ENCODE peak calls at places on chromosomes 4 and X, in four cellular contexts. One of them, this sample, is unnamed.

GRCh38 chr4:33696586-33696985 is 2547.7 kb downstream of the ARAP2 start:
- DNase-seq in breast epithelium: no peak
- DNase-seq in tibial nerve: no peak
- DNase-seq in glutamatergic neuron: no peak
- DNase-seq in this sample: no peak

GRCh38 chr4:128837198-128837597 is 27.7 kb downstream of the JADE1 start:
- DNase-seq in breast epithelium: no peak
- DNase-seq in tibial nerve: no peak
- DNase-seq in glutamatergic neuron: no peak
- DNase-seq in this sample: no peak

GRCh38 chr4:128521634-128522253 is 234.1 kb upstream of the PGRMC2 start:
- DNase-seq in breast epithelium: no peak
- DNase-seq in tibial nerve: no peak
- DNase-seq in glutamatergic neuron: no peak
- DNase-seq in this sample: no peak

GRCh38 chrX:139832728-139833309 is 100.0 kb downstream of the ATP11C start:
- DNase-seq in breast epithelium: no peak
- DNase-seq in tibial nerve: no peak
- DNase-seq in glutamatergic neuron: no peak
- DNase-seq in this sample: no peak

GRCh38 chr4:36256398-36256828 is 12.1 kb upstream of the ARAP2 start:
- DNase-seq in breast epithelium: no peak
- DNase-seq in tibial nerve: no peak
- DNase-seq in glutamatergic neuron: peak; percentile 65
- DNase-seq in this sample: no peak

GRCh38 chr4:156686120-156686519 is 285.5 kb downstream of the PDGFC start:
- DNase-seq in breast epithelium: no peak
- DNase-seq in tibial nerve: no peak
- DNase-seq in glutamatergic neuron: no peak
- DNase-seq in this sample: no peak

GRCh38 chr4:6230827-6231662 is 30.7 kb upstream of the JAKMIP1 start:
- DNase-seq in breast epithelium: peak; percentile 25
- DNase-seq in tibial nerve: no peak
- DNase-seq in glutamatergic neuron: no peak
- DNase-seq in this sample: no peak

GRCh38 chrX:87517571-87518141 is at the start of gene KLHL4:
- DNase-seq in breast epithelium: no peak
- DNase-seq in tibial nerve: no peak
- DNase-seq in glutamatergic neuron: peak; percentile 30
- DNase-seq in this sample: no peak

GRCh38 chr4:2750719-2751605 is 5.2 kb downstream of the TNIP2 start:
- DNase-seq in breast epithelium: no peak
- DNase-seq in tibial nerve: no peak
- DNase-seq in glutamatergic neuron: no peak
- DNase-seq in this sample: no peak

GRCh38 chrX:3526749-3527148 is 180.3 kb upstream of the MXRA5 start:
- DNase-seq in breast epithelium: no peak
- DNase-seq in tibial nerve: no peak
- DNase-seq in glutamatergic neuron: no peak
- DNase-seq in this sample: no peak

GRCh38 chr4:187908731-187909130 is 86.8 kb upstream of the ZFP42 start:
- DNase-seq in breast epithelium: no peak
- DNase-seq in tibial nerve: no peak
- DNase-seq in glutamatergic neuron: no peak
- DNase-seq in this sample: no peak

GRCh38 chr4:6848717-6849305 is 60.8 kb upstream of the TBC1D14 start:
- DNase-seq in breast epithelium: no peak
- DNase-seq in tibial nerve: no peak
- DNase-seq in glutamatergic neuron: no peak
- DNase-seq in this sample: no peak

GRCh38 chrX:132818638-132819037 is 139.8 kb downstream of the HS6ST2 start:
- DNase-seq in breast epithelium: no peak
- DNase-seq in tibial nerve: no peak
- DNase-seq in glutamatergic neuron: no peak
- DNase-seq in this sample: no peak

GRCh38 chr4:76055005-76055404 is 19.1 kb upstream of the CXCL11 start:
- DNase-seq in breast epithelium: no peak
- DNase-seq in tibial nerve: no peak
- DNase-seq in glutamatergic neuron: no peak
- DNase-seq in this sample: no peak

GRCh38 chrX:154121961-154122360 is 22.1 kb upstream of the OPN1LW start:
- DNase-seq in breast epithelium: peak; percentile 51
- DNase-seq in tibial nerve: no peak
- DNase-seq in glutamatergic neuron: no peak
- DNase-seq in this sample: no peak

GRCh38 chr4:168614316-168615057 is 117.6 kb downstream of the PALLD start:
- DNase-seq in breast epithelium: no peak
- DNase-seq in tibial nerve: no peak
- DNase-seq in glutamatergic neuron: no peak
- DNase-seq in this sample: no peak

GRCh38 chrX:14398725-14399124 is 130.6 kb upstream of the GLRA2 start:
- DNase-seq in breast epithelium: no peak
- DNase-seq in tibial nerve: no peak
- DNase-seq in glutamatergic neuron: no peak
- DNase-seq in this sample: no peak

GRCh38 chr4:84708406-84709135 is 125.6 kb downstream of the CDS1 start:
- DNase-seq in breast epithelium: no peak
- DNase-seq in tibial nerve: no peak
- DNase-seq in glutamatergic neuron: no peak
- DNase-seq in this sample: no peak

GRCh38 chr4:123352966-123353365 is 43.6 kb upstream of the SPRY1 start:
- DNase-seq in breast epithelium: no peak
- DNase-seq in tibial nerve: no peak
- DNase-seq in glutamatergic neuron: no peak
- DNase-seq in this sample: no peak

GRCh38 chr4:8690216-8690786 is 97.7 kb downstream of the CPZ start:
- DNase-seq in breast epithelium: peak; percentile 33
- DNase-seq in tibial nerve: no peak
- DNase-seq in glutamatergic neuron: no peak
- DNase-seq in this sample: no peak

GRCh38 chr4:139540637-139541036 is 15.4 kb downstream of the SETD7 start:
- DNase-seq in breast epithelium: no peak
- DNase-seq in tibial nerve: no peak
- DNase-seq in glutamatergic neuron: no peak
- DNase-seq in this sample: no peak

GRCh38 chr4:123632646-123633045 is 236.1 kb downstream of the SPRY1 start:
- DNase-seq in breast epithelium: no peak
- DNase-seq in tibial nerve: no peak
- DNase-seq in glutamatergic neuron: no peak
- DNase-seq in this sample: no peak

GRCh38 chr4:106607566-106607965 is 239.0 kb upstream of the GIMD1 start:
- DNase-seq in breast epithelium: no peak
- DNase-seq in tibial nerve: no peak
- DNase-seq in glutamatergic neuron: no peak
- DNase-seq in this sample: no peak

GRCh38 chr4:76208005-76208765 is 5.4 kb downstream of the SCARB2 start:
- DNase-seq in breast epithelium: peak; percentile 63
- DNase-seq in tibial nerve: peak; percentile 71
- DNase-seq in glutamatergic neuron: no peak
- DNase-seq in this sample: no peak

GRCh38 chr4:86346320-86346719 is 13.5 kb downstream of the MAPK10 start:
- DNase-seq in breast epithelium: no peak
- DNase-seq in tibial nerve: no peak
- DNase-seq in glutamatergic neuron: no peak
- DNase-seq in this sample: no peak

GRCh38 chrX:35728481-35728880 is 69.7 kb upstream of the MAGEB16 start:
- DNase-seq in breast epithelium: no peak
- DNase-seq in tibial nerve: no peak
- DNase-seq in glutamatergic neuron: no peak
- DNase-seq in this sample: no peak

GRCh38 chr4:82984459-82984858 is 26.2 kb downstream of the LIN54 start:
- DNase-seq in breast epithelium: no peak
- DNase-seq in tibial nerve: no peak
- DNase-seq in glutamatergic neuron: no peak
- DNase-seq in this sample: no peak

GRCh38 chr4:9971711-9972110 is 49.6 kb downstream of the SLC2A9 start:
- DNase-seq in breast epithelium: no peak
- DNase-seq in tibial nerve: no peak
- DNase-seq in glutamatergic neuron: no peak
- DNase-seq in this sample: no peak

GRCh38 chrX:18877472-18877871 is 106.4 kb downstream of the PHKA2 start:
- DNase-seq in breast epithelium: no peak
- DNase-seq in tibial nerve: no peak
- DNase-seq in glutamatergic neuron: no peak
- DNase-seq in this sample: no peak

GRCh38 chr4:52244103-52244772 is 193.1 kb downstream of the SPATA18 start:
- DNase-seq in breast epithelium: no peak
- DNase-seq in tibial nerve: no peak
- DNase-seq in glutamatergic neuron: no peak
- DNase-seq in this sample: no peak

GRCh38 chr4:73718375-73719373 is 21.7 kb upstream of the CXCL8 start:
- DNase-seq in breast epithelium: no peak
- DNase-seq in tibial nerve: no peak
- DNase-seq in glutamatergic neuron: no peak
- DNase-seq in this sample: no peak

GRCh38 chr4:71267244-71267643 is 71.6 kb upstream of the SLC4A4 start:
- DNase-seq in breast epithelium: no peak
- DNase-seq in tibial nerve: no peak
- DNase-seq in glutamatergic neuron: no peak
- DNase-seq in this sample: no peak

GRCh38 chr4:113979973-113980615 is 647 bp upstream of the ARSJ start:
- DNase-seq in breast epithelium: no peak
- DNase-seq in tibial nerve: no peak
- DNase-seq in glutamatergic neuron: no peak
- DNase-seq in this sample: no peak
- TF ChIP-seq CTCF in breast epithelium: no peak
- TF ChIP-seq CTCF in tibial nerve: no peak
- TF ChIP-seq CTCF in glutamatergic neuron: no peak
- TF ChIP-seq CTCF in this sample: no peak

DNA sequence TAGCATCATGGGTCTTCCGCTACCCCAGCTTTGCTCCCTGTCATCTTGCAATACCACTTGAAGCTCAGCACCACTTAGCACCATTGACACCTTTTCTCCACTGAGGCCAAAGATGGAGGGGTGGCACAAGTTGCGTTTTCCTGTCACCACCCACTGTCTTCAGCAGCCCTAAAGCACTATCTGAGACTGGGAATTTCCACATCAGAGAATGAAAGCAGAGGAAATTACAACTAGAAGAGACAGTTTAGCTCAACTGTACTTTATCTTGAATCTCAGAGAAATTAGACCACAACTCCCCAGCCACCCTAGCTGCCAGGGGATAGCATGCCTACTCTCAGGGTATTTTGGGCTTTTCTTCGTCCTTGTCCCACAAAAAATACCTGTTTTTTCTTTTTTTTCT is 111.0 kb downstream of the DDIT4L start:
- DNase-seq in breast epithelium: no peak
- DNase-seq in tibial nerve: no peak
- DNase-seq in glutamatergic neuron: no peak
- DNase-seq in this sample: no peak
- TF ChIP-seq CTCF in breast epithelium: no peak
- TF ChIP-seq CTCF in tibial nerve: no peak
- TF ChIP-seq CTCF in glutamatergic neuron: no peak
- TF ChIP-seq CTCF in this sample: no peak

DNA sequence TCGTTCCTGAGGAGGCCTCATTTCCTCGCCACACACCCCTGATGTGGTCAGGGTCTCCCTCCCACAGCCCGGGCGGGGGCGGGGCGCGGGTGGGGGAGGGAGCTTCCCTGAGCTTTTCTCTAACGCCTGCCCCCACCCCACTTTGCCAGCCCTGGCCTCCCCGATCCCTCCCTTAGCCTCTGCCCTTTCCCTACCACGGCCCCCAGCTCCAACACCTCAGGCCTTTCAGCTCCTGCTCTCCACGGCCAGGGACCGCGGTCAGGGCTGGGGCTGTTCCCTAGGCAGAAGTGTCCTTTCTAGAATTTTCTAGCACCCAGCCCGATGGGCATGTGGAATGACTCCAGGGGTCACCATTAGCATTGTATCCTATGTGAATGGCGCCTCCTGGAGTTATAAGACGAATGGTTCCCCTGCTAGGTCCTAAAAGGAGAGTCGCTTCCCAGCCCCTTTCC is 201.3 kb upstream of the BCOR start:
- DNase-seq in breast epithelium: no peak
- DNase-seq in tibial nerve: no peak
- DNase-seq in glutamatergic neuron: peak; percentile 20
- DNase-seq in this sample: no peak
- TF ChIP-seq CTCF in breast epithelium: no peak
- TF ChIP-seq CTCF in tibial nerve: no peak
- TF ChIP-seq CTCF in glutamatergic neuron: peak; percentile 15
- TF ChIP-seq CTCF in this sample: no peak

DNA sequence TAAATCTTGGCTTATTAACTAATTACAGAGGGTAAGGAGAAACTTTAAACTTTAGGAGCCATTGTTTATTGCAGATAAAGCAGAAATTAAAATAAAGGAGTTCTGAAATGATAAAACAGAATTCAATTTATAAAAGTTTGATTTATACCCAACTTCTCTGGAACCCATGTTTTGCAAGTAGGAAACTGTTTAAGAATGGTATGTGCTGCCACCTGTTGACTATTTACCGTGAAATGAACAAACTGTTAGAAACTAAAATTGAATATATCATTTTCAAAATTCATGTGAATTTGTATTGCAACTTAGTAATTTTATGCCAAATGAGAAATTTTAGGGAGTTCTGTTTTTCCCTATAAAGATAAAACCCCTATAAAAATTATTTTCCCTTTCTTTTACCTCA is 11.0 kb upstream of the TBC1D8B start:
- DNase-seq in breast epithelium: no peak
- DNase-seq in tibial nerve: no peak
- DNase-seq in glutamatergic neuron: no peak
- DNase-seq in this sample: no peak
- TF ChIP-seq CTCF in breast epithelium: no peak
- TF ChIP-seq CTCF in tibial nerve: no peak
- TF ChIP-seq CTCF in glutamatergic neuron: no peak
- TF ChIP-seq CTCF in this sample: no peak

This sample was measured in omental fat pad.